ENCODE peak calls at places on chromosomes 12 and 14, in eight cellular contexts. One of them, this sample, is unnamed.

GRCh38 chr14:57865450-57866198 is at the start of gene SLC35F4:
- DNase-seq in lung: no peak
- DNase-seq in transverse colon: no peak
- DNase-seq in pancreas: no peak
- DNase-seq in A673: peak; percentile 73
- DNase-seq in tibial nerve: no peak
- DNase-seq in breast epithelium: no peak
- DNase-seq in gastrocnemius medialis: no peak
- DNase-seq in this sample: no peak

GRCh38 chr12:85923767-85924331 is 49.8 kb downstream of the NTS start:
- DNase-seq in A673: peak; percentile 50
- DNase-seq in gastrocnemius medialis: no peak
- DNase-seq in transverse colon: no peak
- DNase-seq in breast epithelium: no peak
- DNase-seq in lung: no peak
- DNase-seq in pancreas: no peak
- DNase-seq in tibial nerve: no peak
- DNase-seq in this sample: no peak

GRCh38 chr12:105916698-105917059 is 222.1 kb downstream of the NUAK1 start:
- DNase-seq in breast epithelium: no peak
- DNase-seq in lung: no peak
- DNase-seq in pancreas: no peak
- DNase-seq in gastrocnemius medialis: no peak
- DNase-seq in A673: no peak
- DNase-seq in transverse colon: no peak
- DNase-seq in tibial nerve: no peak
- DNase-seq in this sample: no peak

GRCh38 chr14:77565289-77566081 is 51.0 kb downstream of the SPTLC2 start:
- DNase-seq in tibial nerve: no peak
- DNase-seq in transverse colon: no peak
- DNase-seq in breast epithelium: no peak
- DNase-seq in gastrocnemius medialis: no peak
- DNase-seq in A673: no peak
- DNase-seq in pancreas: no peak
- DNase-seq in lung: no peak
- DNase-seq in this sample: no peak

GRCh38 chr12:3032161-3032560 is 45.0 kb upstream of the TSPAN9 start:
- DNase-seq in tibial nerve: no peak
- DNase-seq in lung: no peak
- DNase-seq in breast epithelium: no peak
- DNase-seq in A673: no peak
- DNase-seq in pancreas: peak; percentile 55
- DNase-seq in gastrocnemius medialis: no peak
- DNase-seq in transverse colon: no peak
- DNase-seq in this sample: no peak

GRCh38 chr14:38737657-38738056 is 365.4 kb downstream of the SEC23A start:
- DNase-seq in A673: no peak
- DNase-seq in tibial nerve: no peak
- DNase-seq in pancreas: no peak
- DNase-seq in transverse colon: no peak
- DNase-seq in lung: no peak
- DNase-seq in breast epithelium: no peak
- DNase-seq in gastrocnemius medialis: no peak
- DNase-seq in this sample: no peak

GRCh38 chr12:94282675-94283074 is 134.3 kb downstream of the PLXNC1 start:
- DNase-seq in tibial nerve: no peak
- DNase-seq in A673: no peak
- DNase-seq in lung: peak; percentile 62
- DNase-seq in breast epithelium: no peak
- DNase-seq in gastrocnemius medialis: no peak
- DNase-seq in transverse colon: peak; percentile 34
- DNase-seq in pancreas: no peak
- DNase-seq in this sample: peak; percentile 50

GRCh38 chr14:68628605-68629310 is 164.1 kb downstream of the ZFP36L1 start:
- DNase-seq in gastrocnemius medialis: no peak
- DNase-seq in tibial nerve: no peak
- DNase-seq in breast epithelium: peak; percentile 81
- DNase-seq in pancreas: peak; percentile 79
- DNase-seq in lung: peak; percentile 62
- DNase-seq in transverse colon: peak; percentile 60
- DNase-seq in A673: no peak
- DNase-seq in this sample: peak; percentile 19

GRCh38 chr12:67909091-67909531 is 80.1 kb upstream of the IFNG-AS1 start:
- DNase-seq in tibial nerve: no peak
- DNase-seq in A673: no peak
- DNase-seq in lung: no peak
- DNase-seq in breast epithelium: no peak
- DNase-seq in gastrocnemius medialis: no peak
- DNase-seq in transverse colon: no peak
- DNase-seq in pancreas: no peak
- DNase-seq in this sample: no peak

GRCh38 chr12:45543887-45544286 is 185.6 kb upstream of the ARID2 start:
- DNase-seq in breast epithelium: no peak
- DNase-seq in gastrocnemius medialis: peak; percentile 13
- DNase-seq in transverse colon: peak; percentile 39
- DNase-seq in tibial nerve: no peak
- DNase-seq in A673: peak; percentile 90
- DNase-seq in lung: peak; percentile 42
- DNase-seq in pancreas: peak; percentile 35
- DNase-seq in this sample: no peak

GRCh38 chr12:110335481-110336045 is 54.5 kb downstream of the ATP2A2 start:
- DNase-seq in transverse colon: no peak
- DNase-seq in A673: no peak
- DNase-seq in lung: no peak
- DNase-seq in gastrocnemius medialis: no peak
- DNase-seq in pancreas: no peak
- DNase-seq in tibial nerve: no peak
- DNase-seq in breast epithelium: no peak
- DNase-seq in this sample: no peak

DNA sequence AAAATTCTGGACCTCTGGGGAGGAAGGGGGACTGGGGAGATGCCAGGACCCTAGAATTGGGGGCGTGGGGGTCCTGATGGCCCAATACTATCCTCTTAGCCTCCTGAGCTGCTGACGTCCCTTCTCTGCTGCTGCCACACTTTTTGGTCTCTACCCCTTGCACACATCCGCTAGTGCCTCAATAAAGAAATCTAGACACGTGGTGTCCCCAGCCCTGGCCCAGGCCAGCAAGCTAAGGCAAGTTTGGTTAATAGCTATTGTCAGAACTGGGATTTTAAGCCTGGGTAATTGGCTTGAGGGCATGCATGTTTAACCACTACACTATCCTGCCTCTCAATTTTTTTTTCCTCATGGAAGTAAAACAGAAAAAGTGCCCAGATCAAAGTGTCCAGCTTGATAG is 962 bp downstream of the OAS2 start:
- DNase-seq in gastrocnemius medialis: no peak
- DNase-seq in A673: no peak
- DNase-seq in tibial nerve: no peak
- DNase-seq in breast epithelium: no peak
- DNase-seq in lung: no peak
- DNase-seq in pancreas: no peak
- DNase-seq in transverse colon: peak; percentile 48
- DNase-seq in this sample: peak; percentile 20
- TF ChIP-seq CTCF in gastrocnemius medialis: no peak
- TF ChIP-seq CTCF in A673: no peak
- TF ChIP-seq CTCF in tibial nerve: no peak
- TF ChIP-seq CTCF in breast epithelium: no peak
- TF ChIP-seq CTCF in lung: no peak
- TF ChIP-seq CTCF in pancreas: no peak
- TF ChIP-seq CTCF in transverse colon: no peak
- TF ChIP-seq CTCF in this sample: no peak

GRCh38 chr12:124739953-124740561 is 123.6 kb downstream of the SCARB1 start:
- DNase-seq in breast epithelium: no peak
- DNase-seq in transverse colon: no peak
- DNase-seq in gastrocnemius medialis: no peak
- DNase-seq in A673: no peak
- DNase-seq in tibial nerve: no peak
- DNase-seq in pancreas: no peak
- DNase-seq in lung: no peak
- DNase-seq in this sample: no peak
- H3K27me3 ChIP-seq in breast epithelium: no peaks in the 10 kb centered on the region
- H3K27me3 ChIP-seq in transverse colon: no peaks in the 10 kb centered on the region
- H3K27me3 ChIP-seq in gastrocnemius medialis: no peaks in the 10 kb centered on the region
- H3K27me3 ChIP-seq in A673: no peaks in the 10 kb centered on the region
- H3K27me3 ChIP-seq in tibial nerve: no peaks in the 10 kb centered on the region
- H3K27me3 ChIP-seq in pancreas: no peaks in the 10 kb centered on the region
- H3K27me3 ChIP-seq in lung: no peaks in the 10 kb centered on the region
- H3K27me3 ChIP-seq in this sample: no peaks in the 10 kb centered on the region

DNA sequence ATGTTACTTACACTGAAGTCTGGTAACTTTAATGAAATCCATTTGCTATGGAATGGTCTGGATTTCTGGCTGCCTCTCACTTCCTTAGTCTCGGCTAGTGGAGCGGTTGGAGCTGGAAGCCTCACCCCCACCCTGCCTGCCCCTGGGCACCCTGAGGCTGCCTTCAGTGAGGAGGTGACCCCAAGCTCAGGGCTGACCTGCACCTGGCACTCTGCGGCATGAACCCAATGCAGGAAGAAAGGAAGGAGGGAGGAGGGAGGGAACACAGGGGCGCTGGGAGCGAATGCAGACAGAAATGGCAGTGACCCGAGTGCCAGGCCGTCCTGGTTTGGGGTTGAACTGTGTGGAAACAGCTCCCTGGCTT is 353.1 kb downstream of the TMEM121 start:
- DNase-seq in transverse colon: no peak
- DNase-seq in lung: no peak
- DNase-seq in tibial nerve: no peak
- DNase-seq in pancreas: no peak
- DNase-seq in breast epithelium: no peak
- DNase-seq in A673: no peak
- DNase-seq in gastrocnemius medialis: no peak
- DNase-seq in this sample: no peak
- H3K9me3 ChIP-seq in transverse colon: no peaks in the 10 kb centered on the region
- H3K9me3 ChIP-seq in lung: no peaks in the 10 kb centered on the region
- H3K9me3 ChIP-seq in tibial nerve: no peaks in the 10 kb centered on the region
- H3K9me3 ChIP-seq in pancreas: no peaks in the 10 kb centered on the region
- H3K9me3 ChIP-seq in breast epithelium: no peaks in the 10 kb centered on the region
- H3K9me3 ChIP-seq in A673: no peaks in the 10 kb centered on the region
- H3K9me3 ChIP-seq in gastrocnemius medialis: no peaks in the 10 kb centered on the region
- H3K9me3 ChIP-seq in this sample: no peaks in the 10 kb centered on the region

GRCh38 chr12:125683748-125684381 is 618.6 kb downstream of the AACS start:
- DNase-seq in lung: peak; percentile 37
- DNase-seq in gastrocnemius medialis: no peak
- DNase-seq in A673: no peak
- DNase-seq in transverse colon: peak; percentile 58
- DNase-seq in pancreas: peak; percentile 38
- DNase-seq in breast epithelium: no peak
- DNase-seq in tibial nerve: no peak
- DNase-seq in this sample: no peak
- TF ChIP-seq CTCF in lung: no peak
- TF ChIP-seq CTCF in gastrocnemius medialis: no peak
- TF ChIP-seq CTCF in A673: peak; percentile 53
- TF ChIP-seq CTCF in transverse colon: peak; percentile 27
- TF ChIP-seq CTCF in pancreas: peak; percentile 43
- TF ChIP-seq CTCF in breast epithelium: no peak
- TF ChIP-seq CTCF in tibial nerve: peak; percentile 26
- TF ChIP-seq CTCF in this sample: no peak

DNA sequence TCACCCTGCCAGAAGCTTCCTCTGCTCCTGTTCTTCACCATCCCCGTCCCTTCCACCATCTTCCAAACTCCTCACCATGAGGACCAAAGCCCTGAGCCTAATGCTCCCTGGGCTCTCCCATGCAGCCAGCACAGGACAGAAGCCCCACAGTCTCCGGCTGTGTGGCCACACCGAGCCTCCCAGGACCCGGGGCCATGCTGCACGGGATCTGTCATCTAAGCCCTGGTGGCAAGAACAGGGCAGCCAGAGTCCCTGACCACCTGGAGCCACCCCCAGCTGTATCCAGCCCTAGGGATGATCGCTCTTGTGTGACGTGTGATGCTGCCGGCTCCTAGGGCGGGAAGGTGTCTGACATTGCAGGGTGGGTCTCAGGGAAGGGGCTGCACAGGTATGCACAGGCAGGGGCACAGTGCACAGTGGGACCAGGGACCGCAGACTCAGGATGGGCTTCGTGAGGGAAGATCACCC is 8.1 kb downstream of the TMEM179 start:
- DNase-seq in lung: no peak
- DNase-seq in A673: no peak
- DNase-seq in pancreas: no peak
- DNase-seq in gastrocnemius medialis: no peak
- DNase-seq in breast epithelium: no peak
- DNase-seq in transverse colon: no peak
- DNase-seq in tibial nerve: no peak
- DNase-seq in this sample: no peak
- H3K27me3 ChIP-seq in lung: no peaks in the 10 kb centered on the region
- H3K27me3 ChIP-seq in A673: no peaks in the 10 kb centered on the region
- H3K27me3 ChIP-seq in pancreas: no peaks in the 10 kb centered on the region
- H3K27me3 ChIP-seq in gastrocnemius medialis: peaks cover 30% of the 10 kb centered on the region
- H3K27me3 ChIP-seq in breast epithelium: peaks cover 47% of the 10 kb centered on the region
- H3K27me3 ChIP-seq in transverse colon: peaks cover 13% of the 10 kb centered on the region
- H3K27me3 ChIP-seq in tibial nerve: peaks cover 23% of the 10 kb centered on the region
- H3K27me3 ChIP-seq in this sample: peaks cover 4% of the 10 kb centered on the region